ENCODE peak calls at places on chromosome 20, in four cellular contexts. P is GM23248, H is PC-3, J is HCT116. T is an unnamed sample. For H3K4me1, the result is how much of the 10 kb centered on the place peaks cover.

GRCh38 chr20:10610266-10610665 is 63.5 kb downstream of the JAG1 start:
- DNase-seq in P (no peak), H (no peak), J (no peak), T (no peak)

GRCh38 chr20:51481311-51481997 is 61.1 kb downstream of the NFATC2 start:
- DNase-seq in P (no peak), H (no peak), J (no peak), T (no peak)

GRCh38 chr20:38825901-38826625 is 20.6 kb downstream of the PPP1R16B start:
- DNase-seq in P (peak), H (peak), J (peak), T (peak)

GRCh38 chr20:10647471-10647870 is 26.3 kb downstream of the JAG1 start:
- DNase-seq in P (peak), H (peak), J (no peak), T (no peak)

GRCh38 chr20:30811896-30812671 is 445.4 kb upstream of the DEFB115 start:
- DNase-seq in P (peak), H (peak), J (no peak), T (peak)

GRCh38 chr20:38698541-38698940 is 25.7 kb upstream of the SLC32A1 start:
- DNase-seq in P (no peak), H (no peak), J (no peak), T (no peak)

GRCh38 chr20:63085087-63085861 is 78.5 kb upstream of the BHLHE23 start:
- DNase-seq in P (peak), H (no peak), J (no peak), T (no peak)

GRCh38 chr20:19692100-19692499 is 66.0 kb upstream of the RIN2 start:
- DNase-seq in P (peak), H (peak), J (no peak), T (peak)

GRCh38 chr20:11847827-11848226 is 69.9 kb upstream of the BTBD3 start:
- DNase-seq in P (no peak), H (peak), J (no peak), T (no peak)

GRCh38 chr20:51735728-51736600 is 32.2 kb downstream of the ATP9A start:
- DNase-seq in P (no peak), H (peak), J (no peak), T (no peak)

GRCh38 chr20:41329435-41330342 is 10.9 kb upstream of the LPIN3 start:
- DNase-seq in P (peak), H (peak), J (peak), T (peak)

GRCh38 chr20:18739785-18740184 is 73.8 kb upstream of the SCP2D1 start:
- DNase-seq in P (peak), H (no peak), J (no peak), T (peak)

GRCh38 chr20:51169813-51170212 is 146.9 kb upstream of the KCNG1 start:
- DNase-seq in P (peak), H (no peak), J (no peak), T (no peak)

GRCh38 chr20:44010162-44010704 is 95.6 kb downstream of the TOX2 start:
- DNase-seq in P (no peak), H (no peak), J (no peak), T (no peak)

GRCh38 chr20:24411452-24412216 is 57.8 kb upstream of the SYNDIG1 start:
- DNase-seq in P (no peak), H (no peak), J (no peak), T (no peak)

GRCh38 chr20:50393990-50394561 is 116.1 kb upstream of the PTPN1 start:
- DNase-seq in P (no peak), H (no peak), J (no peak), T (no peak)

GRCh38 chr20:54062812-54063280 is 7.5 kb downstream of the BCAS1 start:
- DNase-seq in P (peak), H (peak), J (peak), T (peak)

GRCh38 chr20:64065062-64065972 is 2.3 kb downstream of the TCEA2 start:
- DNase-seq in P (no peak), H (no peak), J (no peak), T (no peak)

GRCh38 chr20:60013296-60014142 is 55.3 kb downstream of the CDH26 start:
- DNase-seq in P (peak), H (no peak), J (no peak), T (peak)

GRCh38 chr20:63100401-63100925 is 93.7 kb upstream of the BHLHE23 start:
- DNase-seq in P (no peak), H (no peak), J (no peak), T (no peak)

GRCh38 chr20:63029358-63030121 is 22.8 kb upstream of the BHLHE23 start:
- DNase-seq in P (no peak), H (peak), J (no peak), T (no peak)

GRCh38 chr20:51768759-51769517 is 748 bp upstream of the ATP9A start:
- DNase-seq in P (peak), H (no peak), J (no peak), T (no peak)

GRCh38 chr20:6651016-6651415 is 116.5 kb upstream of the BMP2 start:
- DNase-seq in P (peak), H (peak), J (no peak), T (no peak)

GRCh38 chr20:18090044-18090443 is 32.3 kb upstream of the OVOL2 start:
- DNase-seq in P (no peak), H (no peak), J (no peak), T (no peak)

GRCh38 chr20:30500829-30501440 is 756.5 kb upstream of the DEFB115 start:
- DNase-seq in P (no peak), H (no peak), J (no peak), T (no peak)

GRCh38 chr20:17617212-17617867 is 47.5 kb downstream of the DSTN start:
- DNase-seq in P (peak), H (peak), J (peak), T (peak)

GRCh38 chr20:44405246-44405645 is 49.7 kb downstream of the HNF4A start:
- DNase-seq in P (peak), H (no peak), J (no peak), T (no peak)

GRCh38 chr20:64151634-64152530 is 12.4 kb upstream of the MYT1 start:
- DNase-seq in P (no peak), H (peak), J (peak), T (no peak)

GRCh38 chr20:25252686-25253421 is 5.0 kb downstream of the PYGB start:
- DNase-seq in P (no peak), H (peak), J (no peak), T (no peak)

GRCh38 chr20:44211177-44212039 is 837 bp upstream of the OSER1 start:
- DNase-seq in P (peak), H (no peak), J (no peak), T (peak)

GRCh38 chr20:45337367-45338120 is 10.7 kb downstream of the SDC4 start:
- DNase-seq in P (peak), H (peak), J (no peak), T (peak)

GRCh38 chr20:25117961-25118360 is 36.0 kb upstream of the VSX1 start:
- DNase-seq in P (no peak), H (no peak), J (no peak), T (no peak)

GRCh38 chr20:58625585-58625984 is 25.5 kb upstream of the STX16 start:
- DNase-seq in P (no peak), H (no peak), J (no peak), T (no peak)

GRCh38 chr20:48704761-48705160 is 123.0 kb downstream of the PREX1 start:
- DNase-seq in P (no peak), H (no peak), J (no peak), T (no peak)

GRCh38 chr20:41316602-41317535 is 662 bp downstream of the ZHX3 start:
- DNase-seq in P (peak), H (peak), J (no peak), T (peak)

GRCh38 chr20:50913976-50914375 is 17.3 kb downstream of the ADNP start:
- DNase-seq in P (peak), H (peak), J (no peak), T (peak)

GRCh38 chr20:47498606-47499005 is 3.1 kb upstream of the NCOA3 start:
- DNase-seq in P (no peak), H (no peak), J (no peak), T (no peak)

GRCh38 chr20:62752671-62753501 is 43.4 kb upstream of the MRGBP start:
- DNase-seq in P (peak), H (no peak), J (no peak), T (peak)

DNA sequence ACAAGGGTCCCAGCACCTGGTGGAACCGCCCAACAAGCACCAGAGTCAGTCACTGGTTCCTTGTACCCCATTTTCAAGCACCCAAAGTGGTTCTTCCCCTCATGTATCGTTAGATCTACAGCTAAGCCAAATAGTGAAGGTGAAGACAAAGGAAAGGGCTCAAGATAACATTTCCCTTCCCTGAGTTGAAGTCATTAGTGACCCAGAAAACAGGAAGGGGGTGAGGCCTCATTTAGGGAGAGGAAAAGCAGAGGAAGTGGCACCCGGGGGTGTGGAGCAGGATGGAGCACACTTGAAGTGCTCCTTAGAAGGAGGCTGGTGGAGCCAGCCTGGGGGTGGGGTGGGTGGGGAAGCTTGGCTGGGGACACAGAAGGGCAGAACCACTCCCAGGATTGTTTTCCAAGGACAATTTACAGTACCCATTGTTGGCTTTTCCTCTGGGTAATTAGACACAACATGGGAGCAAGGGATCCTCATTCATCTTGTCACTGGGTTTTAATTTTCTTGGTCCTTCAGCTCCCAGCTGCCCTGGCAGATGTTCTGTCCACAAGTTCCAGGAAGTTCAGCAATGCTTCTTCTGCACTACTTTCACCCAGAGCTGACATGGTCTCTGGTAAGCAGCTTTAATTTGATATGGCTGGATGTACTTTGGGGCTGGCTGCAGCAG is 73.3 kb upstream of the CD93 start:
- DNase-seq in P (no peak), H (no peak), J (no peak), T (no peak)
- H3K9ac ChIP-seq in P (no peak), H (no peak), J (no peak), T (peak)

DNA sequence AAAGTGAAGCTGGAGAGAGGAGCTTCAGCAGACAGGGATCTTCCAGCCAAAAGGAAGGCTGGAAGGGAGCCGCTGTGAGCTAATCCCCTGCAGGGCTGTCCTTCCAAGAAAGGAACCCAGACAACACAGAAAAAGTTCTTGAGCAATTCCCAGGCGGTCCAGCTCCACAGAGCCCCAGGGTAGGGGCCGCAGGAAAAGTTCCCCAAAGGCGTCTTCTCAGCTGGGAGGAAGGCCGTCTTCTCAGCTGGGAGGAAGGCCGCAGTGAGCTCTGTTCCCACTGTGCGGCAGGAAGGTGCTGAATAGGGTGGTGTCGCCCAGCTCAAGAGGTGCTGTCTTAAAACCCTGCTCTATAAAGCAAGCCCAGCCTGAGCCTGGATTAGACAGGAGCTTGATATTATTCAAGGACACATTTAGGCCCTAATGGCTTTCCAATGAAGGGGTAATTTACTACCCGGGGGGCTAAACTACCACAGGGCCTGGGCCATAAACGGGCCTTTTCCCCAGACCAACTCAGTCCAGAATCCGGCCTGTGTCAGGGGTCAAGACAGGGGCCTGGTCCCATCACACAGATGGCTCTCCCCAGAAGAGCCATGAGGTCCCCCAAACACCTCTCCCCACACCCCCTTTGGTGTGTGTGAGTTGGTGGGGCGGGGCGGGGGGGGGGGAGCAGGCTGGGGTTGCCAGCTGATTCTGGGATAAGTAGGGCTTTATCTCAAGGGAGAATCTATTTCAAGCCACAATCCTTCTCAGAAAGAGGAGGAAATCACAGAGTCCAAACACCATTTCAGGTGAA is 103.6 kb downstream of the NOL4L start:
- DNase-seq in P (peak), H (no peak), J (no peak), T (peak)
- H3K4me3 ChIP-seq in P (peak), H (peak), J (no peak), T (peak)

DNA sequence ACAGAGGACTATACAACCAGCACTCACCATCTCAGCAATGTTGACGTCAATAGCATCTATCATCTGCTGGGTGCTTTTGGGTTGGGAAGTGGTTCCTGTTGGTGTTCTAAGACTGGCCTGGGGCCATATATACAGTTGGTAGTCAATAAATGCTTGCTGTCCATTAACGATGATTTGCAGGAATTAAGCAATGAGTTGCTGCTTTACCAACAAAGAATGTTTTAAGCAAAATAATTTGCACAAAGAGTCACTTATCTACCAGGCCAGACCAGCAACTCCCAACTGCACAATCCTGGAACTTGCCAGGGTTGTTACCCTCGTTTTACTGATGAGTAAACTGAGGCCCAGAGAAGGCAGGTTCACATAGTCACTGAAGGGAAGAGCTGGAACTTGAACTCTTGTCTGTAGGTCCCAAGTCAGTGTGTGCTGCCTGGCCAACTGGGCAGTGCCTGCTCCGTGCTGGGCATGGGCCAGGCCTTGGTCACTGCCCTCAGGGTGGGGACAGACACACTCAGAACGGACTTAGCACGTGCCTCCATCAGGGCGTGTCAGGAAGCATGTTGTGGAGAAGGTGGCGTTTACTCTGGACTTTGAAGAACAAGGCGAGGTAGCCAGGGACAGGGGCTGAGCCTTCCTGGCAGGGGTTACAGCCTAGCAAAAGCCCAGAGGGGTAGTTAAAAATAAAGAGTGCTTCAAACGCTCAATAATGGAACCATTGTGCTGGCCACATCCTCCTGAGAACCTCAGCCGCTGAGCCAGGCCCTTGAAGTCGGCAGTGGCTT is 2.5 kb upstream of the SRC start:
- DNase-seq in P (no peak), H (peak), J (no peak), T (no peak)
- H3K4me1 ChIP-seq in P (under half), H (under half), J (half or more), T (under half)

GRCh38 chr20:3164043-3164762 is 4.5 kb upstream of the FASTKD5 start:
- DNase-seq in P (no peak), H (no peak), J (no peak), T (no peak)

GRCh38 chr20:3161316-3162079 is 1.8 kb upstream of the FASTKD5 start:
- DNase-seq in P (no peak), H (no peak), J (no peak), T (no peak)

GRCh38 chr20:3164763-3165410 is 5.2 kb upstream of the FASTKD5 start:
- DNase-seq in P (no peak), H (no peak), J (no peak), T (no peak)

GRCh38 chr20:3162080-3162611 is 2.5 kb upstream of the FASTKD5 start:
- DNase-seq in P (no peak), H (no peak), J (no peak), T (no peak)

DNA sequence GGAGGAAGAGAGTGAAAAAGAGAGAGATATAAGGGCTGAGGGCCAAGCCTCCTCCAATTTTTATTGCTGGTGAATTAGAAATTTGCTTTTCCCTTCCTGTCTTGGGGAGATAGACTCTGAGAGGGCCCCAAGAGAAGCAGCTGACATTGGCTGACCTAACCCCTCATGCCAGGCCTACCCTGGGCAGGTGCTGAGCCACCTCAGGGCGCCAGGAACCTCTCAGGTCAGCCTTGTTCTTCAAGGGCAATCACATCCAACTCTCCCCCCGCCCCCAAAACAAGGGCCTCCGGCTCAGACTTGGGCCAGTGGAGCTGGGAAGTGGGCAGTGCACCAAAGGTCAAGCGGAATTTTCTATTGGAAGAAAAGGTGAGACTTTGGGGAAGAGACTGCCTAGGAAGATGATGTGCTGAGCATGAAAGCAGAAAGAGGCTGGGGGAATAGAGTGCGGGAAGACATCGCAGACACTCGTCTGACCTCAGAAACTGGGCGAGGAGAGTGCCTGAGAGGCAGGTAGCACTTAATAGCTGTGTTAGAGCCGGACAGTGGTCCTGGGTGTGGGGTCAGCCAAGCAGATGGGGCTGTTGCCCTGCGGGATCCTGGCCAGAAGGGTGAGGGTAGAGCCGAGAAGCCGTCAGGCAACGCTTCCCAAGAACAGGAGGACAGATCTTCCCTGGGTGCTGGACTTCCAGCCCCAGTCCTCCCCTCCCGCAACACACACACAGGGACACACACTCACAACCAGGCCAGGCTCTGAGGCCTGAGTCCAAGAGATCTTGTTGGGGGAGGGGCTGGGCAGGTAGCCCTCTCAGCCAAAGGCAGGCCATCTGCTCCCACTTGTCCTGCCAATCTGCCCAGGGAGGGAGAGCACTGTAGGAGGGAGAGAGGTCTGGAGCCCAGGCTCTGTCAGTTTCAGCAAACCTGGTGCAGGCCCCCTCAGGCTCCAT is 3.7 kb upstream of the FASTKD5 start:
- DNase-seq in P (no peak), H (no peak), J (no peak), T (no peak)
- H3K9ac ChIP-seq in P (no peak), H (no peak), J (no peak), T (no peak)

GRCh38 chr20:61157301-61157700 is 94.8 kb upstream of the CDH4 start:
- DNase-seq in P (no peak), H (no peak), J (no peak), T (no peak)

GRCh38 chr20:61161649-61162210 is 90.3 kb upstream of the CDH4 start:
- DNase-seq in P (peak), H (no peak), J (no peak), T (no peak)

GRCh38 chr20:61162506-61162905 is 89.6 kb upstream of the CDH4 start:
- DNase-seq in P (no peak), H (no peak), J (no peak), T (no peak)

GRCh38 chr20:61163027-61163426 is 89.0 kb upstream of the CDH4 start:
- DNase-seq in P (no peak), H (no peak), J (no peak), T (no peak)

DNA sequence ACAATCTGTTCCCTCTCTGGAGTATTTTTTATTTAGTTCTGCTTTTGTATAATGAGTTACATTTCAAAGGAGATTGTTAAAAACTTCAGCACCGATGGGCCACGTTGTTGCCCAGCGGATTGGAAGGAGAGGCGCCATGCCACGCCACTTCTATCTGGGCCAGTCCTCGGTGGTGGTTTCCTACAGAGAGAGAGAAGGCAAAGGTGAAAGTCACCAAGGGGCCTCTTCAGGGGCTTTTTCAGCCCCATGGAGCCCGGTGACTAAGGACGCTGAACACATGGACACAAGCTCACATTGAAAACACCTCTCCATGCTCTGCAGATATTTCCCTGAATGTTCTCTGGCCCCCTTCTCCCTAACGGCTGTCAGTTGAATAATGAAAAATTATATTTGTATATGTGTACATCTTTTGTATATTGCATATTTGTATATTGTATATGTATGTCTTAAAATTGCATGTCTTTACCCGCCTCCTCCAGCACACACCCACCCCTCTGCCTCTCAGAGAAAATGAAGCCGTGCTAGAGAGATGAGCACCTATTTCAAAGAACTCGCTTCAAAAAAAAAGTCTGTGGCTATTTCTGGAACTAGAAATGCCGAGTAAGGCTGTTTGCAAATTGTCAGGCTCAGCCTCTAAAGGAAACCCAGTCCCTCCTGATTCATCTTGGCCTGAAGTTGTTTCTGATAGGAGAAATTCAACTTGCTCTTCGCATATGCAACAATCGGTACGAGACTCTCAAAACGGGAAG is 91.9 kb upstream of the CDH4 start:
- DNase-seq in P (no peak), H (no peak), J (no peak), T (no peak)
- H3K4me3 ChIP-seq in P (no peak), H (no peak), J (no peak), T (no peak)

T was measured in adipocyte.